ENCODE peak calls at places on chromosomes 7 and 10, in six cellular contexts. One of them, this sample, is unnamed.
A peak's percentile ranks its signal among the peaks of the same experiment; 100 is the strongest.

GRCh38 chr7:90933041-90933440 is 331.2 kb upstream of the FZD1 start:
- DNase-seq in HCT116: no peak
- DNase-seq in GM12878: no peak
- DNase-seq in vagina: no peak
- DNase-seq in spleen: no peak
- DNase-seq in upper lobe of left lung: no peak
- DNase-seq in this sample: no peak

GRCh38 chr10:132649651-132650360 is 112.2 kb downstream of the INPP5A start:
- DNase-seq in HCT116: no peak
- DNase-seq in GM12878: no peak
- DNase-seq in upper lobe of left lung: no peak
- DNase-seq in spleen: peak; percentile 41
- DNase-seq in vagina: no peak
- DNase-seq in this sample: no peak

GRCh38 chr10:47023237-47024045 is 112.2 kb downstream of the PTPN20 start:
- DNase-seq in vagina: no peak
- DNase-seq in HCT116: no peak
- DNase-seq in upper lobe of left lung: peak; percentile 20
- DNase-seq in GM12878: no peak
- DNase-seq in spleen: peak; percentile 58
- DNase-seq in this sample: no peak

GRCh38 chr7:69256634-69257081 is 341.6 kb upstream of the AUTS2 start:
- DNase-seq in GM12878: no peak
- DNase-seq in vagina: no peak
- DNase-seq in spleen: peak; percentile 75
- DNase-seq in upper lobe of left lung: peak; percentile 43
- DNase-seq in HCT116: no peak
- DNase-seq in this sample: no peak

GRCh38 chr10:104472957-104473745 is 119.5 kb downstream of the CFAP58 start:
- DNase-seq in HCT116: no peak
- DNase-seq in GM12878: no peak
- DNase-seq in spleen: no peak
- DNase-seq in upper lobe of left lung: no peak
- DNase-seq in vagina: no peak
- DNase-seq in this sample: no peak

GRCh38 chr10:61655335-61655851 is 7.3 kb upstream of the CABCOCO1 start:
- DNase-seq in GM12878: no peak
- DNase-seq in spleen: no peak
- DNase-seq in HCT116: no peak
- DNase-seq in upper lobe of left lung: no peak
- DNase-seq in vagina: no peak
- DNase-seq in this sample: no peak

GRCh38 chr7:47253650-47254080 is 328.2 kb downstream of the TNS3 start:
- DNase-seq in vagina: no peak
- DNase-seq in GM12878: no peak
- DNase-seq in upper lobe of left lung: peak; percentile 41
- DNase-seq in spleen: no peak
- DNase-seq in HCT116: peak; percentile 21
- DNase-seq in this sample: no peak

GRCh38 chr10:5537684-5538083 is 12.9 kb downstream of the CALML3 start:
- DNase-seq in vagina: no peak
- DNase-seq in HCT116: no peak
- DNase-seq in GM12878: no peak
- DNase-seq in spleen: peak; percentile 20
- DNase-seq in upper lobe of left lung: no peak
- DNase-seq in this sample: no peak

GRCh38 chr10:77328272-77328816 is 309.3 kb downstream of the KCNMA1 start:
- DNase-seq in upper lobe of left lung: no peak
- DNase-seq in HCT116: no peak
- DNase-seq in GM12878: no peak
- DNase-seq in spleen: no peak
- DNase-seq in vagina: no peak
- DNase-seq in this sample: no peak

GRCh38 chr10:43090188-43090587 is 13.3 kb downstream of the RET start:
- DNase-seq in spleen: no peak
- DNase-seq in GM12878: no peak
- DNase-seq in vagina: no peak
- DNase-seq in HCT116: no peak
- DNase-seq in upper lobe of left lung: no peak
- DNase-seq in this sample: no peak

GRCh38 chr7:92276486-92276885 is 30.7 kb downstream of the ANKIB1 start:
- DNase-seq in HCT116: no peak
- DNase-seq in upper lobe of left lung: no peak
- DNase-seq in GM12878: peak; percentile 51
- DNase-seq in vagina: no peak
- DNase-seq in spleen: no peak
- DNase-seq in this sample: no peak

GRCh38 chr7:133253522-133253882 is 624 bp downstream of the EXOC4 start:
- DNase-seq in upper lobe of left lung: no peak
- DNase-seq in HCT116: no peak
- DNase-seq in vagina: no peak
- DNase-seq in GM12878: no peak
- DNase-seq in spleen: no peak
- DNase-seq in this sample: no peak

GRCh38 chr10:121910673-121911420 is 17.0 kb downstream of the ATE1 start:
- DNase-seq in spleen: no peak
- DNase-seq in GM12878: no peak
- DNase-seq in upper lobe of left lung: no peak
- DNase-seq in vagina: peak; percentile 6
- DNase-seq in HCT116: no peak
- DNase-seq in this sample: no peak

GRCh38 chr7:158241919-158242318 is 345.7 kb downstream of the PTPRN2 start:
- DNase-seq in spleen: no peak
- DNase-seq in GM12878: no peak
- DNase-seq in upper lobe of left lung: no peak
- DNase-seq in vagina: peak; percentile 69
- DNase-seq in HCT116: no peak
- DNase-seq in this sample: no peak

GRCh38 chr7:78130443-78131200 is 332.0 kb downstream of the PHTF2 start:
- DNase-seq in GM12878: no peak
- DNase-seq in spleen: no peak
- DNase-seq in vagina: no peak
- DNase-seq in upper lobe of left lung: peak; percentile 67
- DNase-seq in HCT116: no peak
- DNase-seq in this sample: no peak

GRCh38 chr7:22173884-22174573 is 182.9 kb downstream of the RAPGEF5 start:
- DNase-seq in spleen: no peak
- DNase-seq in upper lobe of left lung: no peak
- DNase-seq in HCT116: no peak
- DNase-seq in GM12878: peak; percentile 58
- DNase-seq in vagina: no peak
- DNase-seq in this sample: peak; percentile 8

GRCh38 chr10:90197766-90198165 is 496.4 kb downstream of the KIF20B start:
- DNase-seq in HCT116: no peak
- DNase-seq in GM12878: no peak
- DNase-seq in spleen: no peak
- DNase-seq in upper lobe of left lung: no peak
- DNase-seq in vagina: no peak
- DNase-seq in this sample: no peak

GRCh38 chr7:54831046-54831643 is 72.1 kb upstream of the SEC61G start:
- DNase-seq in vagina: no peak
- DNase-seq in GM12878: no peak
- DNase-seq in upper lobe of left lung: no peak
- DNase-seq in spleen: no peak
- DNase-seq in HCT116: peak; percentile 73
- DNase-seq in this sample: no peak

GRCh38 chr7:51141451-51141971 is 175.1 kb downstream of the COBL start:
- DNase-seq in GM12878: no peak
- DNase-seq in HCT116: no peak
- DNase-seq in spleen: no peak
- DNase-seq in upper lobe of left lung: no peak
- DNase-seq in vagina: peak; percentile 83
- DNase-seq in this sample: no peak

GRCh38 chr7:83921798-83922607 is 272.6 kb downstream of the SEMA3A start:
- DNase-seq in spleen: no peak
- DNase-seq in GM12878: no peak
- DNase-seq in vagina: no peak
- DNase-seq in upper lobe of left lung: no peak
- DNase-seq in HCT116: no peak
- DNase-seq in this sample: no peak

GRCh38 chr7:153110606-153111005 is 351.1 kb downstream of the ACTR3B start:
- DNase-seq in GM12878: no peak
- DNase-seq in HCT116: no peak
- DNase-seq in spleen: no peak
- DNase-seq in vagina: no peak
- DNase-seq in upper lobe of left lung: no peak
- DNase-seq in this sample: no peak

GRCh38 chr10:29849886-29850285 is 209.5 kb downstream of the JCAD start:
- DNase-seq in HCT116: no peak
- DNase-seq in GM12878: no peak
- DNase-seq in upper lobe of left lung: no peak
- DNase-seq in vagina: no peak
- DNase-seq in spleen: no peak
- DNase-seq in this sample: no peak

GRCh38 chr7:157495594-157495993 is 158.8 kb downstream of the DNAJB6 start:
- DNase-seq in GM12878: peak; percentile 32
- DNase-seq in upper lobe of left lung: no peak
- DNase-seq in HCT116: no peak
- DNase-seq in vagina: no peak
- DNase-seq in spleen: peak; percentile 63
- DNase-seq in this sample: no peak

GRCh38 chr7:67863911-67864310 is 867.3 kb downstream of the TYW1 start:
- DNase-seq in spleen: no peak
- DNase-seq in vagina: no peak
- DNase-seq in upper lobe of left lung: no peak
- DNase-seq in GM12878: no peak
- DNase-seq in HCT116: no peak
- DNase-seq in this sample: no peak

GRCh38 chr7:25385731-25386136 is 157.4 kb upstream of the NPVF start:
- DNase-seq in HCT116: no peak
- DNase-seq in vagina: no peak
- DNase-seq in GM12878: no peak
- DNase-seq in upper lobe of left lung: no peak
- DNase-seq in spleen: no peak
- DNase-seq in this sample: no peak

GRCh38 chr10:97869091-97870042 is 19.7 kb downstream of the GOLGA7B start:
- DNase-seq in vagina: no peak
- DNase-seq in GM12878: peak; percentile 59
- DNase-seq in upper lobe of left lung: peak; percentile 92
- DNase-seq in HCT116: peak; percentile 84
- DNase-seq in spleen: peak; percentile 90
- DNase-seq in this sample: peak; percentile 72

GRCh38 chr10:95416973-95417372 is 126.2 kb upstream of the PDLIM1 start:
- DNase-seq in GM12878: no peak
- DNase-seq in spleen: no peak
- DNase-seq in vagina: no peak
- DNase-seq in upper lobe of left lung: no peak
- DNase-seq in HCT116: no peak
- DNase-seq in this sample: no peak

GRCh38 chr7:23530355-23530754 is 1.4 kb downstream of the TRA2A start:
- DNase-seq in upper lobe of left lung: no peak
- DNase-seq in spleen: no peak
- DNase-seq in HCT116: no peak
- DNase-seq in GM12878: no peak
- DNase-seq in vagina: no peak
- DNase-seq in this sample: peak; percentile 37

GRCh38 chr7:1239455-1240295 is 7.0 kb downstream of the UNCX start:
- DNase-seq in spleen: no peak
- DNase-seq in HCT116: no peak
- DNase-seq in vagina: no peak
- DNase-seq in GM12878: no peak
- DNase-seq in upper lobe of left lung: no peak
- DNase-seq in this sample: no peak
- TF ChIP-seq POLR2AphosphoS5 in spleen: no peak
- TF ChIP-seq POLR2AphosphoS5 in HCT116: no peak
- TF ChIP-seq POLR2AphosphoS5 in vagina: no peak
- TF ChIP-seq POLR2AphosphoS5 in GM12878: no peak
- TF ChIP-seq POLR2AphosphoS5 in upper lobe of left lung: no peak
- TF ChIP-seq POLR2AphosphoS5 in this sample: no peak

GRCh38 chr7:155003215-155003999 is 483 bp upstream of the PAXIP1 start:
- DNase-seq in vagina: no peak
- DNase-seq in HCT116: peak; percentile 35
- DNase-seq in spleen: peak; percentile 96
- DNase-seq in upper lobe of left lung: peak; percentile 82
- DNase-seq in GM12878: no peak
- DNase-seq in this sample: peak; percentile 92
- TF ChIP-seq POLR2A in vagina: no peak
- TF ChIP-seq POLR2A in HCT116: peak; percentile 59
- TF ChIP-seq POLR2A in spleen: no peak
- TF ChIP-seq POLR2A in upper lobe of left lung: peak; percentile 74
- TF ChIP-seq POLR2A in GM12878: peak; percentile 87
- TF ChIP-seq POLR2A in this sample: peak; percentile 87

DNA sequence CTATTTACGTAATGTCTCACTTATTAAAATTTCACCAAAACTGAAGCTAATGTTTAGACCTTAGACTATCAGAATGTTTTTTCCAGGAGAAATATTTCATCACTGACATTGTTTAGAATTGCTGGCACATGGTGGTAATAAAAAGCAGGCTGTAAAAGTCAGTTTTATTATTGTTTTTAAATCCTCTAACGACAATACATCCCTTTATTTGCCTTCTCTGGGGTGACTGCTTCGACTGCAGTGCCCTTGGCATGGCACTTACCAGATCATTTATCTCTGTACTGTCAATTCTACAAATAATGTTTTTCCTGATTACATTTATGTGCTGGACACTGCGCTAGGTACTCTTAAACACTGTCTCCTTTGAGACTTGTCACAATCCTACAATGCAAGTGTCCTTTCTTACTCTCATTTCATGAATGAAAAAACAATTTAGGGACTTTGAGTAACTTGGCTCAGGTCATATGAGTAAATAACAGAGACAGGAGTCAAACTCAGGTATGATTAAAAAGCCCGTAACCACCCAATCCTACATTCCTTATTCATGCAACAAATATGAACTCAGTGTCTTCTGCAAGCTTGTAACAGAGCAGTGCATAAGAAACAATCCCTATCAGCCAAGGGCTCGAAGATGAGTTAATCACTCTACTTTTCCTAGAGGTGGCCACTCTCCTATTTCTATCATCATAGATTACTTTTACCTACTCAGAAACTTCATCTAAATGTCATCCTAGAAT is 5.6 kb upstream of the ING3 start:
- DNase-seq in HCT116: no peak
- DNase-seq in spleen: no peak
- DNase-seq in vagina: no peak
- DNase-seq in GM12878: no peak
- DNase-seq in upper lobe of left lung: no peak
- DNase-seq in this sample: no peak
- TF ChIP-seq POLR2AphosphoS5 in HCT116: no peak
- TF ChIP-seq POLR2AphosphoS5 in spleen: no peak
- TF ChIP-seq POLR2AphosphoS5 in vagina: no peak
- TF ChIP-seq POLR2AphosphoS5 in GM12878: no peak
- TF ChIP-seq POLR2AphosphoS5 in upper lobe of left lung: no peak
- TF ChIP-seq POLR2AphosphoS5 in this sample: no peak

DNA sequence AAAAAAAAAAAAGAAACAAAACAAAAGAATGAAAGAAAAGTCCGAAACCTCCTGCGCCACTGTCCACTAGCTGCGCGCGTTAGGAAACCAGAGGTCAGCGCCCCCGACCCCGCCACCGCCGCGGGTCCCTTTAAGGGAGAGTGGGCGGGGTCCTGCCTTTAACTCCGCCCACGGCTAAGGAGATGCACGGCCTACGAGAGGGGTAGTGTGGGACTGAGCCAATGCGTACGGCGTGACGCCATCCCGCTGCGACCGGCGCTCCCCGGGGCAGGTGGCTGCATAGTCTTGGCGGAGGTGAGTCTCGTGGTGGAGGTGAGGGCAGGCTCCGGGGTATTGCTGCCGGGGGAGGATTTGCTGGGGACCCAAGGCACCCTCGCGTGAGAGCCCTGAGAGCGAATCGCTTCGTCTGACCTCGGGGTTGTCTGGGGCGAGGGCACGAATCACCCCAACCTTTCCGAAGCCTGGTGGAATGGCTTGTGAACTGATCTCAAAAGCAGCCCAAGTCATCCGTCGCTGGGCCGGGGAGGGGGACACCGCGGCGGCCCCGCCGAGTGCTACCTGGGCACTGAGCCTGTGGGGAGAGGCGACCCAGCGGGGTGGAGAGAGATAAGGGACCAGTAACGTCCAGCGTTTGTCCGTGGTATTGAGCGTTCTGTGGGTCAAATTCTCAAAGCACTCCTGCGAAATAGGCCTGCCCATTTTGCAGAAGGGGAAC is at the start of gene MRPS17:
- DNase-seq in GM12878: peak; percentile 72
- DNase-seq in HCT116: peak; percentile 85
- DNase-seq in vagina: no peak
- DNase-seq in spleen: peak; percentile 98
- DNase-seq in upper lobe of left lung: peak; percentile 94
- DNase-seq in this sample: peak; percentile 100
- TF ChIP-seq POLR2A in GM12878: peak; percentile 99
- TF ChIP-seq POLR2A in HCT116: peak; percentile 69
- TF ChIP-seq POLR2A in vagina: no peak
- TF ChIP-seq POLR2A in spleen: peak; percentile 77
- TF ChIP-seq POLR2A in upper lobe of left lung: no peak
- TF ChIP-seq POLR2A in this sample: peak; percentile 96